ENCODE peak calls at places on chromosome 1, in seven cellular contexts. G, F, H, E, V, A and J are unnamed samples.

GRCh38 chr1:192485692-192486436 is 89.7 kb upstream of the RGS1 start:
- DNase-seq in E (no peak), G (no peak), F (peak; percentile 41), H (peak; percentile 71), V (no peak), A (peak; percentile 75), J (no peak)

GRCh38 chr1:94061513-94062443 is 59.2 kb downstream of the ABCA4 start:
- DNase-seq in H (peak; percentile 83), A (peak; percentile 76), F (peak; percentile 65), G (peak; percentile 42), E (peak; percentile 66), V (peak; percentile 48), J (peak; percentile 86)

GRCh38 chr1:151012684-151013471 is 4.6 kb downstream of the PRUNE1 start:
- DNase-seq in H (no peak), V (no peak), G (no peak), A (no peak), E (no peak), F (peak; percentile 59), J (no peak)

GRCh38 chr1:89363638-89364536 is at the start of gene GBP6:
- DNase-seq in F (no peak), V (no peak), H (no peak), E (no peak), G (no peak), A (no peak), J (peak; percentile 38)

GRCh38 chr1:152933196-152933595 is 13.8 kb upstream of the SPRR5 start:
- DNase-seq in E (no peak), V (no peak), A (no peak), G (no peak), H (no peak), F (no peak), J (no peak)

GRCh38 chr1:103372866-103373265 is 152.6 kb upstream of the RNPC3 start:
- DNase-seq in G (no peak), A (no peak), E (no peak), H (no peak), F (no peak), V (no peak), J (no peak)

GRCh38 chr1:14689996-14690614 is 91.6 kb downstream of the KAZN start:
- DNase-seq in V (no peak), G (no peak), H (no peak), E (no peak), F (no peak), A (no peak), J (no peak)

GRCh38 chr1:21662426-21663250 is 6.5 kb downstream of the RAP1GAP start:
- DNase-seq in A (peak; percentile 10), G (no peak), E (no peak), H (peak; percentile 29), V (no peak), F (no peak), J (no peak)

GRCh38 chr1:70656371-70656770 is 245.3 kb downstream of the CTH start:
- DNase-seq in A (no peak), E (no peak), F (no peak), G (no peak), H (no peak), V (no peak), J (no peak)

GRCh38 chr1:153697191-153697872 is 18.8 kb downstream of the NPR1 start:
- DNase-seq in F (no peak), G (no peak), E (no peak), H (no peak), A (no peak), V (no peak), J (peak; percentile 77)

GRCh38 chr1:211613108-211613947 is 34.4 kb upstream of the SLC30A1 start:
- DNase-seq in V (peak; percentile 95), F (peak; percentile 85), G (no peak), H (peak; percentile 94), A (peak; percentile 52), E (peak; percentile 20), J (peak; percentile 7)

GRCh38 chr1:231315887-231316286 is 21.8 kb downstream of the EXOC8 start:
- DNase-seq in E (peak; percentile 18), G (peak; percentile 41), A (peak; percentile 44), H (no peak), V (peak; percentile 60), F (peak; percentile 17), J (peak; percentile 86)

GRCh38 chr1:31617917-31618746 is 643 bp downstream of the HCRTR1 start:
- DNase-seq in V (peak; percentile 14), G (peak; percentile 77), F (peak; percentile 38), A (peak; percentile 52), H (no peak), E (no peak), J (peak; percentile 86)

GRCh38 chr1:40847023-40847740 is 15.0 kb downstream of the CITED4 start:
- DNase-seq in E (no peak), A (no peak), H (no peak), F (no peak), V (no peak), G (no peak), J (peak; percentile 27)

GRCh38 chr1:63317007-63317813 is 5.2 kb upstream of the FOXD3 start:
- DNase-seq in A (peak; percentile 85), E (peak; percentile 35), F (peak; percentile 81), G (peak; percentile 68), V (peak; percentile 78), H (peak; percentile 66), J (peak; percentile 98)

GRCh38 chr1:63087966-63088365 is 234.4 kb upstream of the FOXD3 start:
- DNase-seq in F (no peak), G (no peak), V (no peak), E (no peak), H (no peak), A (no peak), J (peak; percentile 91)

GRCh38 chr1:161972828-161973227 is 50.8 kb downstream of the OLFML2B start:
- DNase-seq in H (no peak), V (no peak), F (no peak), E (no peak), G (no peak), A (no peak), J (no peak)

GRCh38 chr1:167059045-167059728 is 31.0 kb downstream of the GPA33 start:
- DNase-seq in A (peak; percentile 78), H (peak; percentile 75), V (peak; percentile 65), F (peak; percentile 74), E (no peak), G (no peak), J (peak; percentile 90)

GRCh38 chr1:203322480-203323179 is 17.3 kb downstream of the BTG2 start:
- DNase-seq in H (no peak), E (no peak), F (peak; percentile 31), G (no peak), A (peak; percentile 59), V (no peak), J (no peak)

GRCh38 chr1:117098287-117098890 is 23.2 kb downstream of the TRIM45 start:
- DNase-seq in V (no peak), F (no peak), G (no peak), A (no peak), E (no peak), H (no peak), J (no peak)

GRCh38 chr1:181159451-181160151 is 71.1 kb downstream of the IER5 start:
- DNase-seq in G (no peak), H (peak; percentile 53), E (no peak), F (peak; percentile 69), A (peak; percentile 61), V (peak; percentile 39), J (no peak)

GRCh38 chr1:162716123-162716522 is 74.4 kb upstream of the HSD17B7 start:
- DNase-seq in F (no peak), E (no peak), V (no peak), A (no peak), H (no peak), G (no peak), J (no peak)

GRCh38 chr1:66916320-66916719 is 8.3 kb downstream of the DNAI4 start:
- DNase-seq in V (no peak), G (no peak), A (no peak), H (no peak), F (no peak), E (no peak), J (no peak)
- TF ChIP-seq POLR2AphosphoS5 in V (no peak), G (no peak), A (no peak), H (no peak), F (no peak), E (no peak), J (no peak)

GRCh38 chr1:165542015-165542631 is 1.7 kb upstream of the LRRC52 start:
- DNase-seq in E (no peak), H (no peak), A (no peak), G (no peak), V (no peak), F (no peak), J (no peak)

GRCh38 chr1:165545974-165546373 is 2.2 kb downstream of the LRRC52 start:
- DNase-seq in G (no peak), F (no peak), A (no peak), H (no peak), E (no peak), V (no peak), J (no peak)

GRCh38 chr1:165542647-165543046 is 1.2 kb upstream of the LRRC52 start:
- DNase-seq in E (no peak), F (no peak), A (no peak), G (no peak), V (no peak), H (no peak), J (no peak)

GRCh38 chr1:165544996-165545395 is 1.2 kb downstream of the LRRC52 start:
- DNase-seq in E (no peak), H (no peak), A (no peak), G (no peak), F (no peak), V (no peak), J (no peak)

GRCh38 chr1:165543651-165544452 is at the start of gene LRRC52:
- DNase-seq in H (peak; percentile 68), F (no peak), V (no peak), E (no peak), A (peak; percentile 89), G (no peak), J (peak; percentile 68)
- TF ChIP-seq POLR2AphosphoS5 in H (no peak), F (no peak), V (no peak), E (no peak), A (no peak), G (no peak), J (no peak)

DNA sequence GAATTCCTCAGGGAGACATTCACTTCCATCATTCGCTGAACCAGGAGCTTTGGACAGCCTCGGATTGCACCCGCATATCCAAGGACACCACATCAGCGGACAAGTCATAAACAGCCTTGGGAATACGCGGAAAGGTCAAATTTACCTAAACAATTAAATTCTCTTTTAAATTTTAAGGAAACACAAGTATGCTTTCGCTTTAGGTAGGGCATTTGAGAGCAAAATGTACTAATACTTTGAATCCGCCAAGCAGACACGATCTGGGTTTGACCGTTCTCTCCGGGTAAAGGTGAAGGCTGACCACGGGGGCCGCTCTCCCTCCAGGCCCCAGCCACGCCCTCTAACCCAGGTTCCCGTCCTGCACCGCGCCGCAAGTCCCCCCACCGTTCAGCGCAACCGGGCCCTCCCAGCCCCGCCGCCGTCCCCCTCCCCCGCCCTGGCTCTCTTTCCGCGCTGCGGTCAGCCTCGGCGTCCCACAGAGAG is 479 bp upstream of the ACADM start:
- DNase-seq in V (peak; percentile 81), G (no peak), H (peak; percentile 89), E (peak; percentile 72), A (peak; percentile 80), F (peak; percentile 89), J (peak; percentile 91)
- TF ChIP-seq POLR2AphosphoS5 in V (no peak), G (no peak), H (no peak), E (no peak), A (no peak), F (no peak), J (no peak)

GRCh38 chr1:241990040-241990439 is 8.9 kb downstream of the MAP1LC3C start:
- DNase-seq in F (peak; percentile 61), V (no peak), H (peak; percentile 88), G (no peak), E (no peak), A (peak; percentile 40), J (peak; percentile 47)
- TF ChIP-seq POLR2AphosphoS5 in F (peak; percentile 25), V (no peak), H (no peak), G (no peak), E (no peak), A (no peak), J (no peak)

GRCh38 chr1:184022651-184023050 is 14.9 kb downstream of the COLGALT2 start:
- DNase-seq in F (no peak), E (no peak), G (no peak), H (no peak), V (no peak), A (no peak), J (no peak)
- TF ChIP-seq POLR2AphosphoS5 in F (peak; percentile 81), E (no peak), G (no peak), H (no peak), V (no peak), A (no peak), J (no peak)